ENCODE peak calls at places on chromosomes 12 and 14, in four cellular contexts. X is tibial nerve, H is breast epithelium, G is IMR-90. M is an unnamed sample.

GRCh38 chr12:24909667-24910066 is 39.2 kb downstream of the BCAT1 start:
- DNase-seq in G (peak), X (peak), H (no peak), M (peak)

GRCh38 chr12:1319215-1319614 is 275.2 kb downstream of the FBXL14 start:
- DNase-seq in X (no peak), H (no peak), G (peak), M (no peak)

GRCh38 chr12:27790179-27790578 is 10.1 kb upstream of the MANSC4 start:
- DNase-seq in X (no peak), H (no peak), G (peak), M (no peak)

GRCh38 chr12:639566-639965 is 23.7 kb downstream of the NINJ2 start:
- DNase-seq in X (no peak), G (no peak), H (no peak), M (no peak)

GRCh38 chr12:88445715-88446393 is 134.4 kb downstream of the KITLG start:
- DNase-seq in G (no peak), H (no peak), X (no peak), M (no peak)

GRCh38 chr12:39343665-39344064 is 99.3 kb downstream of the KIF21A start:
- DNase-seq in X (no peak), H (no peak), G (no peak), M (no peak)

GRCh38 chr14:95562892-95563685 is 28.2 kb downstream of the GLRX5 start:
- DNase-seq in X (no peak), G (peak), H (no peak), M (no peak)

GRCh38 chr14:42517786-42518530 is 911.3 kb downstream of the LRFN5 start:
- DNase-seq in G (no peak), X (no peak), H (no peak), M (no peak)

GRCh38 chr12:66398931-66399625 is 96.8 kb downstream of the HELB start:
- DNase-seq in H (no peak), G (peak), X (no peak), M (no peak)

GRCh38 chr14:32469388-32470160 is 140.5 kb downstream of the AKAP6 start:
- DNase-seq in H (no peak), X (no peak), G (peak), M (no peak)

GRCh38 chr14:67569011-67569650 is 30.9 kb downstream of the PIGH start:
- DNase-seq in G (no peak), X (no peak), H (no peak), M (no peak)

GRCh38 chr14:95490727-95491451 is 25.6 kb downstream of the SYNE3 start:
- DNase-seq in G (no peak), X (peak), H (no peak), M (no peak)

GRCh38 chr14:28308727-28309126 is 457.9 kb upstream of the FOXG1 start:
- DNase-seq in H (no peak), X (no peak), G (no peak), M (no peak)

GRCh38 chr14:55071870-55072640 is 20.6 kb downstream of the MAPK1IP1L start:
- DNase-seq in X (no peak), H (no peak), G (peak), M (no peak)

GRCh38 chr12:9651265-9651729 is 18.2 kb upstream of the CLEC2D start:
- DNase-seq in G (peak), X (no peak), H (no peak), M (no peak)

GRCh38 chr12:28114488-28114887 is 75.8 kb upstream of the CCDC91 start:
- DNase-seq in G (peak), H (no peak), X (no peak), M (no peak)

GRCh38 chr12:62931481-62931880 is 3.5 kb downstream of the PPM1H start:
- DNase-seq in G (no peak), H (no peak), X (no peak), M (no peak)

GRCh38 chr14:105255021-105255507 is 6.7 kb downstream of the BTBD6 start:
- DNase-seq in G (peak), X (no peak), H (no peak), M (no peak)

GRCh38 chr12:117774986-117775775 is 193.6 kb downstream of the KSR2 start:
- DNase-seq in H (no peak), X (no peak), G (no peak), M (no peak)

GRCh38 chr14:26319139-26319864 is 278.5 kb downstream of the NOVA1 start:
- DNase-seq in X (no peak), H (no peak), G (no peak), M (no peak)

GRCh38 chr12:26548227-26548626 is 284.8 kb downstream of the ITPR2 start:
- DNase-seq in G (no peak), H (no peak), X (no peak), M (no peak)

GRCh38 chr12:4270670-4271432 is 2.7 kb upstream of the CCND2 start:
- DNase-seq in X (peak), G (no peak), H (no peak), M (peak)

GRCh38 chr14:57533214-57533613 is 39.6 kb upstream of the CCDC198 start:
- DNase-seq in H (no peak), G (no peak), X (no peak), M (no peak)

GRCh38 chr14:105864116-105864515 is 337.7 kb downstream of the TMEM121 start:
- DNase-seq in X (peak), H (no peak), G (no peak), M (peak)

GRCh38 chr14:103204852-103205540 is 81.7 kb downstream of the TNFAIP2 start:
- DNase-seq in H (no peak), X (no peak), G (peak), M (no peak)

GRCh38 chr12:29073631-29074239 is 75.3 kb upstream of the FAR2 start:
- DNase-seq in H (no peak), X (no peak), G (peak), M (no peak)

GRCh38 chr12:50103767-50104321 is at the start of gene GPD1:
- DNase-seq in H (peak), G (peak), X (peak), M (no peak)

GRCh38 chr12:15996254-15996653 is 85.1 kb downstream of the DERA start:
- DNase-seq in H (no peak), G (peak), X (no peak), M (no peak)

GRCh38 chr14:104116544-104117340 is 21.6 kb upstream of the KIF26A start:
- DNase-seq in H (peak), X (no peak), G (no peak), M (peak)

GRCh38 chr12:113108308-113108707 is 27.3 kb downstream of the RASAL1 start:
- DNase-seq in G (no peak), H (no peak), X (no peak), M (no peak)

GRCh38 chr14:39467889-39468524 is 35.8 kb upstream of the FBXO33 start:
- DNase-seq in H (no peak), G (peak), X (no peak), M (no peak)

GRCh38 chr14:49907186-49907585 is 14.3 kb downstream of the ARF6 start:
- DNase-seq in H (no peak), G (no peak), X (no peak), M (no peak)

DNA sequence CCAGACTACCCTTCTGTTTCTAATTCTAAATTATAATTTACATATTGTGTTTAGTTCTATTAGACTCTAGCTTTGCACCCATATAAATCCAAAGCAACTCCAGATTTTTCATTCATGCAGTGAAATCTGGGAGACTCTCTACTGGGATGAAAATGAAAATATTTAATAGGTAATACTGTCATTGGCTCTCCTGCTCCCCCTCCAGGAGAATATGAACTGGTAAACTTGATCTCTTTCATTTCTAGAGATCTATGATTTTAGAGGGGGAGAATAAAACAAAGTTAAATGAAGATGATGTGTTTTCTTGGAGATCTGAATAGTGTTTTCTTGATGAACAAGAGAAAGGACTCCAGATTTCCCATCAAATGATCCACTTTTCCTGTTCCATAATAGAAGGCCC is 104.3 kb upstream of the TMCC3 start:
- DNase-seq in X (no peak), G (no peak), H (no peak), M (no peak)
- TF ChIP-seq CTCF in X (no peak), G (peak), H (no peak), M (no peak)

DNA sequence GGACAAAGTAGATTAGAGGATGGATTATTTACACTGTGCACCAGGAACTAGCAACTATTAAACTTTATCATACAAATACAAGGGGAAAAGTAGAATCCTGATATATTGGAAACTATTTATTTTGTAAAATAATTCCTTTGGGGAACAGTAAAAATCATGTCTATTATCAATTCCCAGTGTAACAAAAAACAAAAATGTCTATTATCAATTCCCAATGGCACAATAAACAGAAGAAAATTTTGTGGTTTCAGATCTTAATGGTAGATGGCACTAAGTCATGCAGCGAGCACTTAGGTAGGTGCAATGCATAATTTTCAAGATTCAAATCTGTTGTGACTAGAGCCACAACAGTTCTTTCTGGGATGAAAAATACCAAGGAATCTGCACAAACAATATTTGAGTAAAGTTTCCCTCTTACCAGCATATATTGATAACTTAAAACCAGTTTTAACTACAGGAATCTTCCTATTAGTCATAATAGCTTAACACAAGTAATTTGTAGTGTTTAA is 13.7 kb downstream of the CFL2 start:
- DNase-seq in H (no peak), G (no peak), X (no peak), M (no peak)
- H3K4me3 ChIP-seq in H (no peak), G (no peak), X (no peak), M (no peak)

GRCh38 chr12:57091633-57092528 is 3.0 kb downstream of the NAB2 start:
- DNase-seq in H (no peak), G (no peak), X (no peak), M (no peak)

GRCh38 chr12:57092529-57092862 is 3.6 kb downstream of the NAB2 start:
- DNase-seq in X (no peak), H (no peak), G (no peak), M (no peak)

GRCh38 chr12:57092876-57093411 is 4.0 kb downstream of the NAB2 start:
- DNase-seq in H (no peak), X (no peak), G (no peak), M (no peak)

GRCh38 chr12:57094194-57095160 is 5.6 kb downstream of the NAB2 start:
- DNase-seq in G (no peak), H (no peak), X (no peak), M (no peak)

GRCh38 chr12:57093412-57094193 is 4.7 kb downstream of the NAB2 start:
- DNase-seq in X (peak), H (no peak), G (peak), M (peak)
- TF ChIP-seq POLR2A in X (no peak), H (no peak), G (peak), M (no peak)

DNA sequence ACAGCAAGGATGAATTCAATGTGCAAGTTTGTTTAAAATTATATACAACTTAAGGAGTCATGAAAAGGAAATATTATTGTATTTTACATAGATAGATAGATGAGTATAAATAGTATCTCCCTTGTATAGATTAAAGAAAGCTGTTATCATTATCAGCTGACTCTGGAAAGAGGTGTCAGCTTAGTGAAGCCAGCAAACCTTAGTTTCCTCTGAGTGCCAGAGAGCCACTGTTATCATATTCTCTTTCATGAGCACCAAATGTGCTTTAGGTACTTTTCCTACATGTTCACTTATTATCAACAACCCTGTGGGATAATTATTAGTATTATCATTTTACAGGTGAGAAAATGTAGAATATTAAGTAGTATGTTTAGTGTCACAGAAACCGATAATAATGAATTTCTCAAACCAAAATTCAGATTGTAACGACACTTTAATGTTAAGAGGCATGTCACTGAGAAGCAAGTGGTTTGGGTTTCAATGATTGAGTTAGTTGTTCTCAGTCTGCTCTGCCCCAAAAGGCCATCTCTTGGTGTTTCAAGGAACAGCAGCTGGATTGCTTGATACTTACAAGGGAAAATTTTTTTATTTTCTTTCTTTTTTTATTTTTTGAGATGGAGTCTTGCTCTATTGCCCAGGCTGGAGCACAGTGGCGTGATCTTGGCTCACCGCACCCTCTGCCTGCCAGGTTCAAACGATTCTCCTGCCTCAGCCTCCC is 53.7 kb downstream of the PLEKHA5 start:
- DNase-seq in X (no peak), G (peak), H (no peak), M (no peak)
- TF ChIP-seq CTCF in X (no peak), G (peak), H (no peak), M (no peak)